ENCODE peak calls at places on chromosomes 4 and X, in ten cellular contexts. Y is GM06990; F is HTR-8/SVneo; S is glutamatergic neuron; R is upper lobe of left lung; D is LHCN-M2; L is anterior cingulate cortex; H is stimulated activated CD4-positive, alpha-beta T cell treated with anti-CD3 and anti-CD28 coated beads, Interleukin-4, amount 100 ng/mL, for 48 hours; P is CD4-positive, alpha-beta T cell; O is SK-MEL-5. I is an unnamed sample.

GRCh38 chr4:52870225-52870624 is 8.1 kb downstream of the RASL11B start:
- DNase-seq in R (no peak), P (no peak), Y (no peak), O (no peak), F (no peak), S (no peak), H (no peak), D (no peak), L (no peak), I (no peak)

GRCh38 chrX:150503898-150504219 is 64.6 kb upstream of the MTM1 start:
- DNase-seq in D (no peak), L (no peak), H (no peak), R (peak), F (no peak), Y (no peak), O (no peak), S (no peak), P (no peak), I (no peak)

GRCh38 chr4:81757706-81758105 is 286.0 kb upstream of the RASGEF1B start:
- DNase-seq in L (no peak), F (no peak), Y (no peak), D (no peak), H (no peak), O (no peak), S (no peak), P (no peak), R (no peak), I (no peak)

GRCh38 chr4:82721819-82722423 is 76.7 kb downstream of the SCD5 start:
- DNase-seq in S (peak), F (no peak), R (no peak), Y (peak), L (peak), O (peak), H (no peak), D (no peak), P (no peak), I (peak)

GRCh38 chr4:94665500-94666398 is 92.0 kb upstream of the BMPR1B start:
- DNase-seq in F (no peak), S (no peak), P (no peak), L (no peak), Y (no peak), D (peak), O (no peak), H (no peak), R (no peak), I (no peak)

GRCh38 chr4:127309360-127310095 is 323.2 kb upstream of the INTU start:
- DNase-seq in L (no peak), R (no peak), S (no peak), P (no peak), D (peak), Y (no peak), O (peak), H (no peak), F (no peak), I (no peak)

GRCh38 chr4:77625485-77625884 is 19.9 kb downstream of the CXCL13 start:
- DNase-seq in L (no peak), P (no peak), Y (no peak), S (no peak), R (no peak), D (no peak), H (no peak), O (no peak), F (no peak), I (no peak)

GRCh38 chrX:153443476-153444332 is 2.2 kb downstream of the TREX2 start:
- DNase-seq in O (no peak), S (no peak), D (no peak), Y (no peak), F (no peak), L (no peak), H (no peak), R (no peak), P (no peak), I (peak)

GRCh38 chrX:71992711-71993110 is 82.1 kb downstream of the NHSL2 start:
- DNase-seq in F (no peak), Y (no peak), L (no peak), P (peak), D (no peak), R (peak), H (peak), O (no peak), S (no peak), I (no peak)

GRCh38 chr4:173191623-173192041 is 23.0 kb downstream of the GALNT7 start:
- DNase-seq in S (no peak), H (no peak), D (peak), Y (no peak), L (no peak), F (no peak), P (no peak), O (no peak), R (no peak), I (no peak)

GRCh38 chr4:39528056-39528465 is 822 bp upstream of the UGDH start:
- DNase-seq in F (no peak), O (peak), S (no peak), L (no peak), R (no peak), Y (no peak), P (no peak), D (peak), H (no peak), I (no peak)

GRCh38 chrX:85419293-85419692 is 39.8 kb upstream of the POF1B start:
- DNase-seq in H (no peak), Y (no peak), O (no peak), F (no peak), D (no peak), S (no peak), R (no peak), P (no peak), L (no peak), I (no peak)

GRCh38 chr4:78818530-78818929 is 42.4 kb downstream of the BMP2K start:
- DNase-seq in Y (no peak), D (no peak), O (no peak), L (no peak), P (no peak), R (no peak), S (no peak), F (no peak), H (no peak), I (no peak)

GRCh38 chrX:1578511-1579173 is 12.8 kb upstream of the AKAP17A start:
- DNase-seq in D (no peak), R (no peak), O (no peak), F (no peak), S (no peak), P (no peak), Y (no peak), H (no peak), L (no peak), I (no peak)

GRCh38 chr4:139144911-139145551 is 32.0 kb downstream of the ELF2 start:
- DNase-seq in H (no peak), R (peak), Y (no peak), D (peak), O (no peak), P (no peak), L (no peak), S (no peak), F (no peak), I (no peak)

GRCh38 chr4:188986271-188986689 is 847.0 kb downstream of the TRIML1 start:
- DNase-seq in F (peak), P (no peak), D (peak), H (no peak), O (no peak), L (no peak), R (no peak), S (no peak), Y (no peak), I (no peak)

GRCh38 chrX:57481514-57481913 is 110.3 kb upstream of the ZXDB start:
- DNase-seq in D (no peak), P (no peak), S (no peak), L (no peak), O (no peak), R (no peak), F (no peak), Y (no peak), H (no peak), I (no peak)

GRCh38 chrX:10109695-10110094 is 47.1 kb upstream of the CLCN4 start:
- DNase-seq in S (no peak), D (no peak), P (no peak), L (peak), Y (no peak), O (no peak), H (no peak), R (no peak), F (no peak), I (no peak)

GRCh38 chr4:55386840-55387239 is 8.9 kb upstream of the TMEM165 start:
- DNase-seq in H (no peak), D (no peak), Y (no peak), S (no peak), L (no peak), P (no peak), O (no peak), F (no peak), R (no peak), I (no peak)

GRCh38 chrX:99383786-99384185 is 1026.3 kb downstream of the PCDH19 start:
- DNase-seq in P (no peak), O (no peak), R (no peak), H (no peak), L (no peak), Y (no peak), F (no peak), D (no peak), S (no peak), I (no peak)

GRCh38 chr4:3801931-3802550 is 35.9 kb downstream of the ADRA2C start:
- DNase-seq in F (no peak), O (no peak), L (no peak), H (no peak), R (no peak), Y (no peak), P (no peak), D (no peak), S (peak), I (peak)

GRCh38 chrX:103687696-103688191 is 1.2 kb upstream of the MORF4L2 start:
- DNase-seq in P (peak), D (peak), O (peak), S (peak), H (peak), L (peak), F (peak), Y (peak), R (peak), I (peak)

GRCh38 chrX:112738347-112739033 is 58.8 kb upstream of the LHFPL1 start:
- DNase-seq in O (no peak), D (no peak), S (no peak), L (no peak), H (peak), R (no peak), F (no peak), Y (peak), P (no peak), I (no peak)

GRCh38 chrX:84046403-84046984 is 141.5 kb downstream of the RPS6KA6 start:
- DNase-seq in Y (peak), R (peak), H (peak), L (no peak), D (peak), P (no peak), O (peak), S (peak), F (peak), I (peak)

GRCh38 chr4:90127706-90128345 is 632 bp downstream of the CCSER1 start:
- DNase-seq in F (no peak), R (peak), O (no peak), Y (peak), P (no peak), S (peak), L (no peak), D (no peak), H (no peak), I (no peak)

GRCh38 chr4:36187723-36188333 is 56.5 kb downstream of the ARAP2 start:
- DNase-seq in F (peak), Y (no peak), H (no peak), S (no peak), O (peak), L (no peak), R (no peak), P (no peak), D (no peak), I (no peak)

GRCh38 chrX:54978448-54978847 is 15.5 kb downstream of the PFKFB1 start:
- DNase-seq in P (no peak), S (no peak), D (peak), H (no peak), F (no peak), L (no peak), O (no peak), R (no peak), Y (no peak), I (no peak)

GRCh38 chr4:145390566-145390965 is 91.1 kb upstream of the SMAD1 start:
- DNase-seq in L (no peak), P (no peak), D (no peak), Y (no peak), S (no peak), H (no peak), F (no peak), R (no peak), O (no peak), I (no peak)

GRCh38 chr4:47383829-47384427 is 79.6 kb downstream of the COMMD8 start:
- DNase-seq in F (peak), Y (peak), R (no peak), P (no peak), O (peak), L (no peak), H (no peak), D (peak), S (no peak), I (no peak)

GRCh38 chrX:291411-291901 is 10.3 kb downstream of the PLCXD1 start:
- DNase-seq in R (peak), P (no peak), H (no peak), D (no peak), S (no peak), F (no peak), L (no peak), Y (no peak), O (no peak), I (peak)

GRCh38 chr4:69986663-69987062 is 9.1 kb upstream of the STATH start:
- DNase-seq in O (no peak), S (no peak), H (no peak), P (no peak), L (no peak), Y (no peak), R (no peak), F (no peak), D (no peak), I (no peak)

GRCh38 chr4:47535567-47536147 is 50.6 kb downstream of the ATP10D start:
- DNase-seq in S (no peak), F (no peak), P (no peak), L (no peak), Y (no peak), H (no peak), O (no peak), D (no peak), R (no peak), I (no peak)

GRCh38 chrX:47514553-47515235 is 31.7 kb upstream of the ZNF41 start:
- DNase-seq in R (no peak), L (no peak), O (no peak), F (peak), D (peak), P (no peak), H (no peak), Y (no peak), S (no peak), I (no peak)

GRCh38 chrX:103372886-103373285 is 3.5 kb upstream of the BEX3 start:
- DNase-seq in Y (no peak), H (no peak), P (no peak), R (no peak), S (no peak), O (no peak), F (no peak), L (no peak), D (no peak), I (no peak)

I was measured in WERI-Rb-1.